ENCODE peak calls at places on chromosomes 11 and 22, in seven cellular contexts. H is GM23338, J is HepG2, E is HCT116, L is K562, G is SK-N-SH, B is endothelial cell of umbilical vein. Q is an unnamed sample. For H3K4me1 and H3K27me3, the result is how much of the 10 kb centered on the place peaks cover.

GRCh38 chr11:44775366-44776356 is 48.9 kb downstream of the TSPAN18 start:
- DNase-seq in B (peak), L (peak), J (peak), E (peak), G (peak), H (peak), Q (peak)

GRCh38 chr11:66327171-66328035 is 8.8 kb downstream of the RIN1 start:
- DNase-seq in G (peak), B (no peak), E (no peak), L (no peak), H (no peak), J (no peak), Q (no peak)

GRCh38 chr22:43053176-43053575 is 36.0 kb downstream of the TTLL1 start:
- DNase-seq in L (no peak), B (no peak), E (no peak), J (no peak), G (peak), H (peak), Q (no peak)

GRCh38 chr22:39818050-39818449 is 75.5 kb downstream of the ENTHD1 start:
- DNase-seq in H (no peak), L (no peak), J (no peak), B (no peak), G (no peak), E (no peak), Q (no peak)

GRCh38 chr22:19737846-19738663 is 14.7 kb downstream of the GP1BB start:
- DNase-seq in J (no peak), H (no peak), E (no peak), G (no peak), L (no peak), B (no peak), Q (no peak)

GRCh38 chr11:129505266-129505665 is 129.6 kb downstream of the BARX2 start:
- DNase-seq in J (no peak), B (no peak), L (no peak), G (no peak), H (no peak), E (no peak), Q (no peak)

GRCh38 chr11:74322667-74323066 is 11.2 kb upstream of the P4HA3 start:
- DNase-seq in H (no peak), L (no peak), B (no peak), E (no peak), G (no peak), J (no peak), Q (no peak)

GRCh38 chr11:46309669-46310288 is 32.3 kb downstream of the CREB3L1 start:
- DNase-seq in J (no peak), B (no peak), H (no peak), L (peak), E (peak), G (no peak), Q (no peak)

GRCh38 chr11:88313441-88313840 is 24.1 kb downstream of the CTSC start:
- DNase-seq in J (no peak), G (no peak), E (no peak), L (no peak), B (no peak), H (no peak), Q (no peak)

GRCh38 chr22:24208012-24208749 is 26.9 kb downstream of the SUSD2 start:
- DNase-seq in L (no peak), H (no peak), G (peak), J (peak), B (peak), E (peak), Q (no peak)

GRCh38 chr22:35258144-35258988 is 1.1 kb downstream of the HMGXB4 start:
- DNase-seq in J (no peak), H (peak), B (peak), G (peak), L (peak), E (no peak), Q (peak)

GRCh38 chr11:76196849-76197248 is 9.5 kb downstream of the WNT11 start:
- DNase-seq in J (no peak), B (no peak), E (no peak), H (no peak), G (no peak), L (no peak), Q (no peak)

GRCh38 chr11:17683378-17684161 is 35.8 kb upstream of the MYOD1 start:
- DNase-seq in H (no peak), G (no peak), B (peak), E (peak), L (no peak), J (peak), Q (no peak)

GRCh38 chr11:125022551-125022950 is 40.6 kb upstream of the SLC37A2 start:
- DNase-seq in J (no peak), E (no peak), B (no peak), G (no peak), L (no peak), H (no peak), Q (no peak)

GRCh38 chr11:69467196-69467595 is 14.3 kb upstream of the LINC01488 start:
- DNase-seq in G (no peak), H (no peak), L (no peak), B (no peak), E (no peak), J (no peak), Q (no peak)

GRCh38 chr11:112004389-112004788 is 20.8 kb upstream of the DLAT start:
- DNase-seq in G (peak), E (peak), B (no peak), J (peak), H (peak), L (peak), Q (no peak)

GRCh38 chr22:39592104-39593060 is 21.8 kb downstream of the CACNA1I start:
- DNase-seq in L (no peak), H (no peak), E (peak), G (peak), J (no peak), B (peak), Q (no peak)

GRCh38 chr11:35163707-35164496 is 24.9 kb downstream of the CD44 start:
- DNase-seq in L (no peak), B (no peak), G (no peak), H (peak), J (no peak), E (no peak), Q (no peak)
- H3K4me1 ChIP-seq in L (under half), B (under half), G (under half), H (under half), J (under half), E (half or more), Q (half or more)

DNA sequence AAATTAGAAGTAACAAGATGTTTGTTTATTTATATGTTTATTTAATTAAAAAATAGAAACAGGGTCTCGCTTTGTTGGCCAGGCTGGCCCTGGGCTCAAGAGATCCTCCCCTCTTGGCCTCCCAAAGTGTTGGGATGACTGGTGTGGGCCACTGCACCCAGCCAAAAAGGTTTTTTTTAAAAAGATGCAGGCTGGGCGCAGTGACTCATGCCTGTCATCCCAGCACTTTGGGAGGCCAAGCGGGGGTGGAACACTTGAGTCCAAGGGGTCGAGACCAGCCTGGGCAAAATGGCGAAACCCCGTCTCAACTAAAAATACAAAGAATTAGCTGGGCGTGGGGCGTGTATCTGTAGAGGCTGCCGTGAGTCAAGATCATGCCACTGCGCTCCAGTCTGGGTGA is 13.4 kb downstream of the DRD4 start:
- DNase-seq in E (no peak), G (no peak), J (no peak), B (no peak), H (no peak), L (no peak), Q (no peak)
- H3K27me3 ChIP-seq in E (under half), G (under half), J (under half), B (under half), H (under half), L (under half), Q (under half)

GRCh38 chr22:41949297-41949965 is 2.5 kb upstream of the CENPM start:
- DNase-seq in L (no peak), B (no peak), E (no peak), J (no peak), H (no peak), G (no peak), Q (no peak)
- TF ChIP-seq POLR2AphosphoS5 in L (no peak), B (no peak), E (no peak), J (no peak), H (no peak), G (no peak), Q (no peak)

GRCh38 chr11:7518811-7519562 is 5.2 kb downstream of the PPFIBP2 start:
- DNase-seq in G (no peak), E (no peak), B (no peak), J (no peak), H (no peak), L (no peak), Q (no peak)

GRCh38 chr11:7522106-7522505 is 8.3 kb downstream of the PPFIBP2 start:
- DNase-seq in J (no peak), L (no peak), B (no peak), G (no peak), E (no peak), H (no peak), Q (no peak)

GRCh38 chr11:7522546-7522945 is 8.7 kb downstream of the PPFIBP2 start:
- DNase-seq in H (no peak), L (no peak), J (no peak), G (no peak), E (no peak), B (no peak), Q (no peak)

GRCh38 chr11:7520011-7520942 is 6.5 kb downstream of the PPFIBP2 start:
- DNase-seq in J (no peak), B (no peak), E (no peak), L (no peak), G (no peak), H (no peak), Q (no peak)

GRCh38 chr11:7520981-7521487 is 7.2 kb downstream of the PPFIBP2 start:
- DNase-seq in H (no peak), J (no peak), L (no peak), E (no peak), B (no peak), G (no peak), Q (no peak)
- H3K4me1 ChIP-seq in H (under half), J (under half), L (under half), E (under half), B (under half), G (under half), Q (under half)

DNA sequence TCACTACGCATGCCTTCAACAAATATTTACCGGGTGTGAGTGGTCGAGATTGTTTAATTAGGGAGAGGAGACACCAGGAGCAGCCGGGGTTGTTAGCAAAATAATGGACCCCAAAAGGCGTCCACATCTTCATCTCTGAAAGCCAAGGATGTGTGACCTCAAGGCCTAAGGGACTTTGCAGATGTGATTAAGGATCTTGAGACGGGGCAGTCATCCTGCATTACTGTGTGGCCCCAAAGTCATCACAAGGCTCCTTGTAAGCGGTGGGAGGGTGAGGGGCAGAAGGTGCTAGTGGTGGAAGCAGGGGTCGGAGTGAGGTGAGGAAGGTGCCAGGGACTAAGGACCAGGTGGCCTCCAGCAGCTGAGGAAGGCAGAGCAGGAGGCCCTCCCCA is 83.6 kb downstream of the CELSR1 start:
- DNase-seq in L (no peak), G (no peak), J (no peak), B (no peak), E (no peak), H (no peak), Q (no peak)
- H3K27me3 ChIP-seq in L (under half), G (under half), J (under half), B (under half), E (under half), H (under half), Q (under half)

GRCh38 chr11:61698173-61698965 is 18.2 kb downstream of the DAGLA start:
- DNase-seq in J (no peak), L (no peak), B (no peak), G (no peak), E (no peak), H (no peak), Q (no peak)
- TF ChIP-seq POLR2AphosphoS5 in J (no peak), L (no peak), B (no peak), G (no peak), E (no peak), H (no peak), Q (no peak)

Q was measured in transverse colon.